ENCODE peak calls at places on chromosomes 1 and 21, in six cellular contexts. M is Panc1, T is stomach, R is breast epithelium, Q is H1, Z is HCT116. W is an unnamed sample.
A peak's percentile ranks its signal among the peaks of the same experiment; 100 is the strongest.

GRCh38 chr1:109821831-109822745 is 58.4 kb upstream of the EPS8L3 start:
- DNase-seq in M (peak; percentile 60), T (no peak), R (no peak), Q (peak; percentile 36), Z (no peak), W (no peak)

GRCh38 chr1:200960948-200961340 is 62.6 kb downstream of the KIF21B start:
- DNase-seq in M (no peak), T (no peak), R (no peak), Q (no peak), Z (no peak), W (no peak)

GRCh38 chr1:186715887-186716809 is 35.9 kb upstream of the PTGS2 start:
- DNase-seq in M (no peak), T (no peak), R (no peak), Q (no peak), Z (no peak), W (no peak)

GRCh38 chr1:160211010-160211790 is 6.0 kb downstream of the PEA15 start:
- DNase-seq in M (no peak), T (no peak), R (no peak), Q (no peak), Z (no peak), W (no peak)

GRCh38 chr1:146012703-146013565 is 8.6 kb downstream of the HJV start:
- DNase-seq in M (peak; percentile 74), T (peak; percentile 39), R (no peak), Q (no peak), Z (peak; percentile 83), W (no peak)

GRCh38 chr1:17624540-17625256 is 85.2 kb downstream of the ARHGEF10L start:
- DNase-seq in M (no peak), T (peak; percentile 55), R (no peak), Q (no peak), Z (peak; percentile 42), W (no peak)

GRCh38 chr1:76128096-76128495 is 53.5 kb downstream of the ST6GALNAC3 start:
- DNase-seq in M (no peak), T (no peak), R (no peak), Q (no peak), Z (no peak), W (no peak)

GRCh38 chr1:201647722-201648065 is 108.8 kb downstream of the NAV1 start:
- DNase-seq in M (no peak), T (no peak), R (no peak), Q (peak; percentile 61), Z (no peak), W (no peak)

GRCh38 chr1:173405758-173406344 is 71.3 kb upstream of the PRDX6 start:
- DNase-seq in M (no peak), T (no peak), R (no peak), Q (no peak), Z (no peak), W (no peak)

GRCh38 chr1:190634134-190634533 is 156.5 kb upstream of the BRINP3 start:
- DNase-seq in M (no peak), T (no peak), R (no peak), Q (no peak), Z (no peak), W (no peak)

GRCh38 chr21:33314096-33314495 is 10.7 kb upstream of the IFNAR1 start:
- DNase-seq in M (no peak), T (no peak), R (no peak), Q (no peak), Z (no peak), W (peak; percentile 72)

GRCh38 chr1:38991638-38992449 is 768 bp downstream of the AKIRIN1 start:
- DNase-seq in M (no peak), T (peak; percentile 27), R (no peak), Q (no peak), Z (no peak), W (no peak)

GRCh38 chr1:85605519-85606413 is 25.2 kb downstream of the CCN1 start:
- DNase-seq in M (peak; percentile 30), T (no peak), R (no peak), Q (no peak), Z (no peak), W (no peak)

GRCh38 chr1:61253912-61254628 is 171.7 kb downstream of the NFIA start:
- DNase-seq in M (no peak), T (no peak), R (no peak), Q (no peak), Z (no peak), W (no peak)

GRCh38 chr1:61255324-61255703 is 173.0 kb downstream of the NFIA start:
- DNase-seq in M (no peak), T (no peak), R (no peak), Q (no peak), Z (no peak), W (no peak)

GRCh38 chr1:61254629-61255323 is 172.4 kb downstream of the NFIA start:
- DNase-seq in M (no peak), T (no peak), R (no peak), Q (no peak), Z (no peak), W (no peak)

GRCh38 chr1:61247881-61248752 is 165.8 kb downstream of the NFIA start:
- DNase-seq in M (no peak), T (no peak), R (no peak), Q (no peak), Z (no peak), W (no peak)

DNA sequence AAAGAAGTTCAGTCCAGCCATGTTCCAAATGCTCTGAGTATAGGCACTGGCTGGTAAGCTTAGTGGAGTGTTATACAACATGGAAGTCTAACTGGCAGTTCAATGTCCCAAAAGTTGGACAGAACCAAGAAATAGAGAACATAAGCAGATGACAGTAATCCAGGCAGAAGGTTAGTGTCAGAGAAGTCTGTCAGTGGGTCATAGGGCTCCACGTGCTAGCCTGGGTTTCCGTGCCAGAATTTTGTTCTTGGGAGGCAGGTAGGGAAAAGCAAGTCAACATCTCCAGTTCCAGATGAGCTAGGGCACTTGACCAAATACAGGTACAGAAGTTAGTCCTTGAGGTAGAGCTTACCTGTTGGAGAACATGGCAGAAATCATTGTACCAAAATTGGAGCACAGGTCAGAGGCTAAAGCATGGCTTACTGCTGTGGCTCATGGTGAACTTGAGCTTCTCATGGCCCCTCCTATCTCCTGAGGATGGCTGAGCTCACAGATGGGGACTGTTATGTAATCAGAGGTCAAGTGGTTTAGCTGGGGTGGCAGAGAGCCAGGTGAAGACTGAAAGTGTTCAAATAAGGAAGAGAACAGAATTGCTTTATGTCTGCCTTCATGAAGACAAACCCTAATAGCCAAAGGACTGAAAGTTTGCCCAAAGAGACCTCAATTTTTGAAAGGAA is 170.8 kb downstream of the NFIA start:
- DNase-seq in M (no peak), T (peak; percentile 76), R (peak; percentile 58), Q (no peak), Z (no peak), W (peak; percentile 95)
- TF ChIP-seq POLR2AphosphoS5 in M (no peak), T (peak; percentile 2), R (peak; percentile 27), Q (no peak), Z (no peak), W (peak; percentile 54)

DNA sequence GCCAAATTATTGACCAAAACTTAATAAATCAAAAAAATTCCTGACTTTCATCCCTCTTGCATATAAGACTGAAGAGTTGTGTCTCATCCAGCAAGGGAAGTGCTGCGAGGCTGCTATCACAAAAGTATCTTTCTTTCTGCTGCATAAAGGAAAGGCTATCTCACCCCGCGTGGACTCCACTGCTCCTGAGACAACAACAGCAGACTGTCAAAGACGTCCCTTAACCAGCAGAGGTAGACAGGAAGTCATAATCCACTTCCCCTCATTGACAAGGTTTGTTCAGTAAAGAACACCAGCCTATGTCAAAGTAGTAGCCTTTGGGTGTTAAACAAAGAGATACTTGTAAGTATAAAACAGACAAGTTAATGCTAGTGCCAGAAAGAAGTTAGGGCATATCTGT is 29.4 kb downstream of the VPS26C start:
- DNase-seq in M (no peak), T (no peak), R (no peak), Q (peak; percentile 2), Z (no peak), W (no peak)
- H3K4me3 ChIP-seq in M (no peak overlapping the region), T (no peak overlapping the region), R (no peak overlapping the region), Q (no peak overlapping the region), Z (no peak overlapping the region), W (no peak overlapping the region)

DNA sequence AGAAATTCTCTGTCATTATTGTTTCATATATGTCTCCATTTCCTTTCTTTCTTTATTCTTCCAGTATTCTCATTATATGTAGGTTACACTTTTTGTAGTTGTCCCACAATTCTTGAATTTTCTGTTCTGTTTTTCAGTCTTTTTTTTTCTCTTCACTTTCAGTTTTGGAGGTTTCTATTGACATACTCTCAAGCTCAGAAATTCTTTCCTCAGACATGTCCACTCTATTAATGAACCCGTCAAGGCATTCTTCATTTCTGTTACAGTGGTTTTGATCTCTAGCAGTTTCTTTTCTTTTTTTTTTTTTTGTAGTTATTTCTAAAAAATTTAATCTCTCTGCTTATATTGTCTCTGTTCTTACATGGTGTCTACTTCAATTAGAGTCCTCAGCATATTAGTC is 49.6 kb upstream of the KCNK2 start:
- DNase-seq in M (no peak), T (no peak), R (no peak), Q (no peak), Z (no peak), W (no peak)
- TF ChIP-seq CTCF in M (no peak), T (no peak), R (no peak), Q (no peak), Z (no peak), W (no peak)

DNA sequence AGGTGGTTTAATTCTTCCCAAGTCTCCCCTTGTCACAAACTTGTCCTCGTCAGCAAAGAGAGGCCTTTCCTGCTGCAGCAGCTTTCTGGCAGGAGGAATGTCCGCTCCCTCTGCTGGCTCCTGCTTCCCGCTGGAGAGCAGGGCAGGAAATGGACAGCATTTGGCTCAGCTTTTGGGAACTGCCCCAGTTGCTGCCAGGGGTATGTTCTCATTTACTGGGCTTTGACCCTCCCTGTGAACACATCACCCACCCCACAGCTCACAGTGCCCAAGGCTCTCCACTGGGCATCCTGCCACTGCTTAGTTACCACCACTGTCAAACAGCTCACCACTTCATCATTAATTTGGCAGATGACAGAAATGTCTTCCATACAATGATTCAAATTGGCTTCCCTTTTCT is 75.4 kb downstream of the MRPL37 start:
- DNase-seq in M (no peak), T (peak; percentile 72), R (no peak), Q (no peak), Z (no peak), W (peak; percentile 95)
- TF ChIP-seq POLR2AphosphoS5 in M (no peak), T (peak; percentile 95), R (peak; percentile 83), Q (no peak), Z (no peak), W (peak; percentile 88)

GRCh38 chr1:48616710-48617109 is 144.7 kb upstream of the SPATA6 start:
- DNase-seq in M (no peak), T (no peak), R (no peak), Q (no peak), Z (no peak), W (no peak)

GRCh38 chr1:48611841-48612240 is 139.8 kb upstream of the SPATA6 start:
- DNase-seq in M (no peak), T (no peak), R (no peak), Q (no peak), Z (no peak), W (no peak)

GRCh38 chr1:48619529-48619928 is 147.5 kb upstream of the SPATA6 start:
- DNase-seq in M (no peak), T (peak; percentile 26), R (no peak), Q (peak; percentile 83), Z (peak; percentile 2), W (no peak)

GRCh38 chr1:48617227-48617626 is 145.2 kb upstream of the SPATA6 start:
- DNase-seq in M (no peak), T (no peak), R (no peak), Q (no peak), Z (no peak), W (no peak)
- H3K4me3 ChIP-seq in M (no peak overlapping the region), T (no peak overlapping the region), R (no peak overlapping the region), Q (no peak overlapping the region), Z (no peak overlapping the region), W (no peak overlapping the region)

W was measured in esophagus muscularis mucosa.